ENCODE peak calls at places on chromosomes 16 and 17, in six cellular contexts. One of them, this sample, is unnamed.

GRCh38 chr16:3461120-3461519 is 17.6 kb downstream of the NAA60 start:
- DNase-seq in H9: no peak
- DNase-seq in OCI-LY7: peak
- DNase-seq in CD8-positive, alpha-beta T cell: peak
- DNase-seq in pancreas: no peak
- DNase-seq in A549: no peak
- DNase-seq in this sample: peak

GRCh38 chr17:15351925-15352324 is 10.5 kb upstream of the TEKT3 start:
- DNase-seq in CD8-positive, alpha-beta T cell: no peak
- DNase-seq in pancreas: no peak
- DNase-seq in OCI-LY7: no peak
- DNase-seq in H9: no peak
- DNase-seq in A549: peak
- DNase-seq in this sample: no peak

GRCh38 chr17:79138826-79139225 is 64.2 kb downstream of the ENGASE start:
- DNase-seq in pancreas: no peak
- DNase-seq in OCI-LY7: no peak
- DNase-seq in A549: no peak
- DNase-seq in H9: no peak
- DNase-seq in CD8-positive, alpha-beta T cell: no peak
- DNase-seq in this sample: no peak

GRCh38 chr16:11634307-11634706 is 33.9 kb upstream of the SNN start:
- DNase-seq in CD8-positive, alpha-beta T cell: no peak
- DNase-seq in H9: no peak
- DNase-seq in pancreas: no peak
- DNase-seq in A549: no peak
- DNase-seq in OCI-LY7: no peak
- DNase-seq in this sample: no peak

GRCh38 chr16:56632848-56633365 is 448 bp downstream of the MT1M start:
- DNase-seq in OCI-LY7: no peak
- DNase-seq in pancreas: no peak
- DNase-seq in CD8-positive, alpha-beta T cell: no peak
- DNase-seq in A549: no peak
- DNase-seq in H9: no peak
- DNase-seq in this sample: no peak

GRCh38 chr16:27724491-27724878 is 174.5 kb downstream of the KATNIP start:
- DNase-seq in pancreas: peak
- DNase-seq in H9: no peak
- DNase-seq in OCI-LY7: no peak
- DNase-seq in A549: no peak
- DNase-seq in CD8-positive, alpha-beta T cell: no peak
- DNase-seq in this sample: no peak

GRCh38 chr16:81189100-81189664 is 49.3 kb upstream of the BCO1 start:
- DNase-seq in pancreas: peak
- DNase-seq in OCI-LY7: no peak
- DNase-seq in H9: no peak
- DNase-seq in CD8-positive, alpha-beta T cell: no peak
- DNase-seq in A549: no peak
- DNase-seq in this sample: no peak

GRCh38 chr17:1030684-1031557 is 34.0 kb downstream of the TIMM22 start:
- DNase-seq in CD8-positive, alpha-beta T cell: no peak
- DNase-seq in A549: no peak
- DNase-seq in OCI-LY7: no peak
- DNase-seq in pancreas: no peak
- DNase-seq in H9: no peak
- DNase-seq in this sample: no peak

GRCh38 chr17:58381124-58381838 is 29.3 kb upstream of the SUPT4H1 start:
- DNase-seq in pancreas: peak
- DNase-seq in CD8-positive, alpha-beta T cell: no peak
- DNase-seq in A549: peak
- DNase-seq in OCI-LY7: no peak
- DNase-seq in H9: no peak
- DNase-seq in this sample: no peak

GRCh38 chr16:86089986-86090385 is 191.0 kb downstream of the IRF8 start:
- DNase-seq in CD8-positive, alpha-beta T cell: no peak
- DNase-seq in pancreas: no peak
- DNase-seq in H9: no peak
- DNase-seq in OCI-LY7: peak
- DNase-seq in A549: no peak
- DNase-seq in this sample: no peak

GRCh38 chr17:6448473-6448872 is 4.2 kb downstream of the PIMREG start:
- DNase-seq in pancreas: no peak
- DNase-seq in CD8-positive, alpha-beta T cell: no peak
- DNase-seq in H9: no peak
- DNase-seq in OCI-LY7: no peak
- DNase-seq in A549: no peak
- DNase-seq in this sample: no peak

GRCh38 chr16:46690281-46691178 is 1.1 kb downstream of the ORC6 start:
- DNase-seq in CD8-positive, alpha-beta T cell: no peak
- DNase-seq in pancreas: no peak
- DNase-seq in H9: no peak
- DNase-seq in OCI-LY7: peak
- DNase-seq in A549: no peak
- DNase-seq in this sample: no peak

GRCh38 chr17:75845933-75846700 is 1.9 kb upstream of the UNC13D start:
- DNase-seq in pancreas: no peak
- DNase-seq in CD8-positive, alpha-beta T cell: no peak
- DNase-seq in H9: peak
- DNase-seq in OCI-LY7: no peak
- DNase-seq in A549: no peak
- DNase-seq in this sample: no peak

GRCh38 chr17:43530303-43531081 is 15.6 kb downstream of the ETV4 start:
- DNase-seq in H9: peak
- DNase-seq in OCI-LY7: no peak
- DNase-seq in CD8-positive, alpha-beta T cell: no peak
- DNase-seq in pancreas: peak
- DNase-seq in A549: no peak
- DNase-seq in this sample: no peak

GRCh38 chr16:64375386-64375980 is 746.4 kb downstream of the CDH11 start:
- DNase-seq in OCI-LY7: no peak
- DNase-seq in pancreas: no peak
- DNase-seq in CD8-positive, alpha-beta T cell: no peak
- DNase-seq in H9: no peak
- DNase-seq in A549: no peak
- DNase-seq in this sample: no peak

GRCh38 chr17:39229274-39229913 is 3.6 kb upstream of the STAC2 start:
- DNase-seq in A549: no peak
- DNase-seq in pancreas: no peak
- DNase-seq in CD8-positive, alpha-beta T cell: no peak
- DNase-seq in OCI-LY7: no peak
- DNase-seq in H9: no peak
- DNase-seq in this sample: no peak

GRCh38 chr17:75457047-75457654 is 716 bp downstream of the TMEM94 start:
- DNase-seq in A549: peak
- DNase-seq in pancreas: no peak
- DNase-seq in H9: peak
- DNase-seq in OCI-LY7: peak
- DNase-seq in CD8-positive, alpha-beta T cell: no peak
- DNase-seq in this sample: no peak

GRCh38 chr16:5560084-5560483 is 462.5 kb upstream of the EEF2KMT start:
- DNase-seq in H9: no peak
- DNase-seq in CD8-positive, alpha-beta T cell: no peak
- DNase-seq in pancreas: no peak
- DNase-seq in OCI-LY7: peak
- DNase-seq in A549: no peak
- DNase-seq in this sample: no peak

GRCh38 chr16:31094088-31094423 is 541 bp downstream of the VKORC1 start:
- DNase-seq in A549: no peak
- DNase-seq in CD8-positive, alpha-beta T cell: no peak
- DNase-seq in H9: peak
- DNase-seq in pancreas: peak
- DNase-seq in OCI-LY7: no peak
- DNase-seq in this sample: no peak

GRCh38 chr17:304461-304860 is 48.1 kb downstream of the RPH3AL start:
- DNase-seq in pancreas: peak
- DNase-seq in CD8-positive, alpha-beta T cell: no peak
- DNase-seq in A549: no peak
- DNase-seq in OCI-LY7: no peak
- DNase-seq in H9: peak
- DNase-seq in this sample: no peak

GRCh38 chr17:76569607-76570279 is 15.9 kb downstream of the ST6GALNAC2 start:
- DNase-seq in CD8-positive, alpha-beta T cell: no peak
- DNase-seq in H9: peak
- DNase-seq in pancreas: peak
- DNase-seq in OCI-LY7: no peak
- DNase-seq in A549: peak
- DNase-seq in this sample: no peak

GRCh38 chr17:40520991-40521453 is 19.6 kb upstream of the TNS4 start:
- DNase-seq in A549: no peak
- DNase-seq in OCI-LY7: no peak
- DNase-seq in CD8-positive, alpha-beta T cell: no peak
- DNase-seq in pancreas: no peak
- DNase-seq in H9: no peak
- DNase-seq in this sample: no peak

GRCh38 chr17:80408872-80409271 is 6.1 kb upstream of the ENDOV start:
- DNase-seq in pancreas: peak
- DNase-seq in CD8-positive, alpha-beta T cell: no peak
- DNase-seq in A549: no peak
- DNase-seq in H9: no peak
- DNase-seq in OCI-LY7: no peak
- DNase-seq in this sample: no peak

GRCh38 chr16:21608647-21609328 is 9.4 kb downstream of the METTL9 start:
- DNase-seq in OCI-LY7: no peak
- DNase-seq in H9: no peak
- DNase-seq in pancreas: no peak
- DNase-seq in A549: no peak
- DNase-seq in CD8-positive, alpha-beta T cell: no peak
- DNase-seq in this sample: no peak

GRCh38 chr16:3793161-3793576 is 75.8 kb upstream of the TRAP1 start:
- DNase-seq in pancreas: no peak
- DNase-seq in A549: peak
- DNase-seq in OCI-LY7: no peak
- DNase-seq in CD8-positive, alpha-beta T cell: no peak
- DNase-seq in H9: no peak
- DNase-seq in this sample: no peak

DNA sequence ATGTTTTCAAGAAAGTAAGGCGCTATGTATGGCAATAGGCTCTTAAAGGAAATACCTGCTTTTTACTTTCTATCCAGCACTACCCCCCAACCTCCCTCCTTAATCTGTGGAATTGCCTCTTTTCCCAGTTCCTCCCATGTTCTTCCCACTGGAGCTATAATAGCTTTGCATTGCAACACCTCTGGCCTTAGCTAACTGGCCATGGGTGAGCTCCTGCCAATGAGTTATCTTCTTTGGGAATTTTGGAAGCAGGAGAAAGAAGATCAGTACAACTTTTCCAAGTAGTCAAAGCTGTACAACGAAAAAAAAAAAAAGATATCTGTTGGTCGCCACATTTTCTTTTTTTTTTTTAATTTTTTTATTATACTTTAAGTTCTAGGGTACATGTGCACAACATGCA is 398.0 kb downstream of the NPIPA8 start:
- DNase-seq in A549: no peak
- DNase-seq in CD8-positive, alpha-beta T cell: no peak
- DNase-seq in pancreas: no peak
- DNase-seq in OCI-LY7: no peak
- DNase-seq in H9: no peak
- DNase-seq in this sample: no peak
- H3K27ac ChIP-seq in A549: no peak
- H3K27ac ChIP-seq in CD8-positive, alpha-beta T cell: no peak
- H3K27ac ChIP-seq in pancreas: no peak
- H3K27ac ChIP-seq in OCI-LY7: no peak
- H3K27ac ChIP-seq in H9: no peak
- H3K27ac ChIP-seq in this sample: no peak

DNA sequence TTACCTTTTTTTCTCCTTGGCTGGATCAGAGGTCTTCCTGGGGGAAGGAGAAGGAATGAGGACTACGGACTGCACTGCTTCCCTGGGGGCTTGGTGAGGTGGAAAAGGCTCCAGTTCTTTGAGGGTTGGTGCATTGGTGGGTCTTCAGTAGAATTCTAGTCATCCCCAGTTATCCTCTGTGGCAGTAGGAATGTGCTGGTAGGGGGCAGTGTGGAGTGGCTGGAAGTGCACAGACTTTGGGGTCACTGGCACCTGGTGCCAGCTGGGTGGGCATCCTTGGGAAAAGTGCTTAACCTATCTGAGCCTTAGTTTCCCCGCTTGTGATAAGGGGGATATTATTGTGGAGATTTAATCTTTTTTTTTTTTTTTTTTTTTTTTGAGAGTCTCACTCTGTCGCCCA is 6.3 kb downstream of the TAC4 start:
- DNase-seq in pancreas: no peak
- DNase-seq in CD8-positive, alpha-beta T cell: no peak
- DNase-seq in H9: no peak
- DNase-seq in OCI-LY7: no peak
- DNase-seq in A549: no peak
- DNase-seq in this sample: no peak
- TF ChIP-seq CTCF in pancreas: no peak
- TF ChIP-seq CTCF in CD8-positive, alpha-beta T cell: no peak
- TF ChIP-seq CTCF in H9: peak
- TF ChIP-seq CTCF in OCI-LY7: peak
- TF ChIP-seq CTCF in A549: no peak
- TF ChIP-seq CTCF in this sample: no peak

DNA sequence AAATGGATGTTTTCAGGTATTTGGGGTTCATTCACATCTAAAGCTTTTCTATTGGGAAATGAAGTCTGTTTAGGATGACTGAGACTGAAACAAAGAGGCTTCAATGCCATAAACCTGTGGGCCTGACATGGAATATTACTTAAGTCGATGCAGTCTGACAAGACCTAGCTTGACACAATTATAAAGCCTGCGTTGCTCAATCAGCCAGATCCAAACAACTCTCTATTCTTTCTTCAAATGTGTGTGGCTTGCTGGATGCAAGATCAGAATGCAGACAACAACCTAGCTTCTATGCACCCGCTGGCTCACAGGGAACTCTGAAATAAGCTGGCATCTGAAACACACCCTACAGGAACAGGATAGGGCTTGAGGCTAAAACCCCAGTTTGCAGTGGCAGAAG is 40.0 kb downstream of the RFFL start:
- DNase-seq in H9: no peak
- DNase-seq in A549: no peak
- DNase-seq in OCI-LY7: no peak
- DNase-seq in CD8-positive, alpha-beta T cell: no peak
- DNase-seq in pancreas: no peak
- DNase-seq in this sample: no peak
- H3K27ac ChIP-seq in H9: no peak
- H3K27ac ChIP-seq in A549: peak
- H3K27ac ChIP-seq in OCI-LY7: no peak
- H3K27ac ChIP-seq in CD8-positive, alpha-beta T cell: peak
- H3K27ac ChIP-seq in pancreas: no peak
- H3K27ac ChIP-seq in this sample: peak

GRCh38 chr17:7930841-7931631 is 710 bp downstream of the TRAPPC1 start:
- DNase-seq in H9: no peak
- DNase-seq in OCI-LY7: no peak
- DNase-seq in pancreas: no peak
- DNase-seq in CD8-positive, alpha-beta T cell: no peak
- DNase-seq in A549: no peak
- DNase-seq in this sample: no peak

GRCh38 chr17:7932483-7932891 is 481 bp downstream of the CNTROB start:
- DNase-seq in pancreas: no peak
- DNase-seq in OCI-LY7: peak
- DNase-seq in H9: peak
- DNase-seq in CD8-positive, alpha-beta T cell: no peak
- DNase-seq in A549: peak
- DNase-seq in this sample: no peak

GRCh38 chr17:7931709-7932482 is at the start of the genes CNTROB and TRAPPC1:
- DNase-seq in CD8-positive, alpha-beta T cell: peak
- DNase-seq in A549: peak
- DNase-seq in pancreas: peak
- DNase-seq in H9: peak
- DNase-seq in OCI-LY7: peak
- DNase-seq in this sample: peak

GRCh38 chr17:7935859-7936258 is 3.9 kb downstream of the CNTROB start:
- DNase-seq in pancreas: no peak
- DNase-seq in OCI-LY7: no peak
- DNase-seq in CD8-positive, alpha-beta T cell: no peak
- DNase-seq in H9: no peak
- DNase-seq in A549: no peak
- DNase-seq in this sample: no peak

GRCh38 chr17:7932949-7933348 is 943 bp downstream of the CNTROB start:
- DNase-seq in pancreas: peak
- DNase-seq in OCI-LY7: peak
- DNase-seq in H9: peak
- DNase-seq in A549: peak
- DNase-seq in CD8-positive, alpha-beta T cell: peak
- DNase-seq in this sample: no peak
- TF ChIP-seq CTCF in pancreas: no peak
- TF ChIP-seq CTCF in OCI-LY7: peak
- TF ChIP-seq CTCF in H9: peak
- TF ChIP-seq CTCF in A549: peak
- TF ChIP-seq CTCF in CD8-positive, alpha-beta T cell: no peak
- TF ChIP-seq CTCF in this sample: no peak

This sample was measured in CD4-positive, alpha-beta T cell.